ENCODE peak calls at places on chromosomes 12 and 14, in four cellular contexts. L is hepatocyte, U is ovary, J is A549. A is an unnamed sample.
A peak's percentile ranks its signal among the peaks of the same experiment; 100 is the strongest.

GRCh38 chr14:96590190-96590860 is 88.1 kb downstream of the PAPOLA start:
- DNase-seq in L (no peak), J (no peak), U (no peak), A (no peak)

GRCh38 chr14:102854397-102854703 is 68.1 kb upstream of the AMN start:
- DNase-seq in J (no peak), U (no peak), L (no peak), A (no peak)

GRCh38 chr14:93772263-93772662 is 16.0 kb downstream of the PRIMA1 start:
- DNase-seq in J (no peak), L (no peak), U (no peak), A (no peak)

GRCh38 chr12:30822385-30823139 is 67.8 kb upstream of the CAPRIN2 start:
- DNase-seq in U (peak; percentile 75), J (peak; percentile 52), L (peak; percentile 75), A (peak; percentile 80)

GRCh38 chr14:78399316-78399889 is 229.2 kb downstream of the NRXN3 start:
- DNase-seq in L (peak; percentile 47), J (no peak), U (no peak), A (peak; percentile 8)

GRCh38 chr12:49623142-49623899 is at the start of gene PRPF40B:
- DNase-seq in L (peak; percentile 95), J (peak; percentile 87), U (peak; percentile 93), A (peak; percentile 91)

GRCh38 chr14:70894868-70895267 is 12.4 kb upstream of the PCNX1 start:
- DNase-seq in J (no peak), U (no peak), L (no peak), A (no peak)

GRCh38 chr12:51218607-51219161 is 822 bp upstream of the POU6F1 start:
- DNase-seq in U (no peak), J (peak; percentile 37), L (peak; percentile 69), A (no peak)

GRCh38 chr12:42790761-42791151 is 201.2 kb upstream of the PRICKLE1 start:
- DNase-seq in J (peak; percentile 53), U (no peak), L (peak; percentile 46), A (no peak)

GRCh38 chr14:24224618-24225071 is 7.5 kb downstream of the NEDD8 start:
- DNase-seq in J (no peak), L (no peak), U (peak; percentile 19), A (no peak)

GRCh38 chr14:97777622-97778021 is 980.4 kb downstream of the VRK1 start:
- DNase-seq in U (no peak), J (no peak), L (no peak), A (no peak)

GRCh38 chr14:102415671-102416070 is 52.9 kb downstream of the TECPR2 start:
- DNase-seq in U (no peak), J (no peak), L (no peak), A (no peak)

GRCh38 chr14:35134329-35135123 is 12.2 kb downstream of the PRORP start:
- DNase-seq in J (no peak), U (no peak), L (peak; percentile 1), A (no peak)

GRCh38 chr14:63611078-63611477 is 30.6 kb downstream of the WDR89 start:
- DNase-seq in J (no peak), L (no peak), U (no peak), A (no peak)

GRCh38 chr12:91181053-91181452 is 1.6 kb downstream of the DCN start:
- DNase-seq in J (no peak), U (no peak), L (no peak), A (no peak)

GRCh38 chr12:111838353-111838752 is 3.7 kb upstream of the MAPKAPK5 start:
- DNase-seq in U (no peak), L (peak; percentile 23), J (no peak), A (no peak)

GRCh38 chr14:47392351-47392750 is 283.1 kb downstream of the MDGA2 start:
- DNase-seq in U (no peak), L (peak; percentile 22), J (no peak), A (no peak)

GRCh38 chr12:99035776-99036175 is 390.7 kb downstream of the APAF1 start:
- DNase-seq in U (no peak), J (no peak), L (no peak), A (no peak)

GRCh38 chr14:104437703-104438102 is 141.9 kb upstream of the C14orf180 start:
- DNase-seq in L (no peak), J (no peak), U (no peak), A (no peak)

GRCh38 chr12:25518512-25518911 is 34.6 kb downstream of the LMNTD1 start:
- DNase-seq in L (no peak), J (no peak), U (no peak), A (no peak)

GRCh38 chr12:14256139-14256538 is 109.3 kb upstream of the ATF7IP start:
- DNase-seq in L (no peak), J (no peak), U (no peak), A (no peak)

GRCh38 chr12:132561784-132562156 is 48.6 kb downstream of the LRCOL1 start:
- DNase-seq in L (peak; percentile 65), U (peak; percentile 63), J (peak; percentile 54), A (no peak)

GRCh38 chr12:69196302-69197288 is 42.8 kb upstream of the CPSF6 start:
- DNase-seq in J (peak; percentile 42), U (no peak), L (no peak), A (no peak)

GRCh38 chr12:53994691-53995310 is 5.2 kb upstream of the HOXC9 start:
- DNase-seq in J (no peak), L (no peak), U (no peak), A (no peak)

GRCh38 chr12:123250471-123251383 is 17.5 kb downstream of the MTRFR start:
- DNase-seq in U (no peak), J (peak; percentile 97), L (peak; percentile 88), A (no peak)

GRCh38 chr12:106062693-106063092 is 76.1 kb downstream of the NUAK1 start:
- DNase-seq in U (no peak), J (no peak), L (no peak), A (no peak)

GRCh38 chr12:106866426-106867080 is 89.2 kb upstream of the TMEM263 start:
- DNase-seq in J (no peak), U (no peak), L (no peak), A (no peak)

GRCh38 chr14:36556811-36557433 is 25.5 kb downstream of the NKX2-8 start:
- DNase-seq in J (peak; percentile 16), U (no peak), L (peak; percentile 37), A (no peak)

GRCh38 chr14:75439989-75440388 is 12.2 kb downstream of the JDP2 start:
- DNase-seq in J (no peak), U (no peak), L (no peak), A (no peak)

GRCh38 chr12:41205070-41205715 is 17.1 kb downstream of the PDZRN4 start:
- DNase-seq in J (no peak), U (no peak), L (no peak), A (no peak)

GRCh38 chr12:112938751-112939150 is 477 bp downstream of the OAS3 start:
- DNase-seq in L (no peak), U (no peak), J (no peak), A (no peak)
- H3K4me1 ChIP-seq in L (no peaks in the 10 kb centered on the region), U (peaks cover 4% of the 10 kb centered on the region), J (peaks cover 13% of the 10 kb centered on the region), A (peaks cover 27% of the 10 kb centered on the region)

GRCh38 chr12:9740109-9740750 is 7.3 kb upstream of the CLECL1 start:
- DNase-seq in L (no peak), J (no peak), U (no peak), A (no peak)

GRCh38 chr12:9745191-9745590 is 12.3 kb upstream of the CLECL1 start:
- DNase-seq in J (no peak), U (no peak), L (no peak), A (no peak)

GRCh38 chr12:9742665-9743064 is 9.8 kb upstream of the CLECL1 start:
- DNase-seq in L (no peak), U (no peak), J (no peak), A (no peak)

GRCh38 chr12:9736931-9737705 is 4.2 kb upstream of the CLECL1 start:
- DNase-seq in L (no peak), U (no peak), J (no peak), A (no peak)

DNA sequence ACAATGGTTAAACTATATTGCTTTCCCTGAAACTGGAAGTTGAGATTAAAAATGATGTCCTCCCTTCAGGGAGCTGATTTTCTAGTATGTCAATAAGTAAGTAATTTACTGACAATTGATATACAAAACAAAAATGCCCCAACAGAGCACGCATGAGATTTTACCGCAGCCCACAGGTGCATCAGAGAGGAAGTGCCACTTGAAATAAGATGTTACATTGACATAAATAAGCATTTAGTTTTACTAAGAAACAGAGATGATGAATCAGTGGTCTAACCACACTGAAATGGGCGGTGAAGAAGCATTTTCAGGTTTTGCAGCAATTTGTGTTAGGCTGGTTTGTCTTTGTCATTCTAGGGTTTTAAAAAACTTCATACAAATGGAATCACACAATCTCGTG is 8.8 kb upstream of the CLECL1 start:
- DNase-seq in L (no peak), U (no peak), J (no peak), A (no peak)
- H3K4me1 ChIP-seq in L (peaks cover 4% of the 10 kb centered on the region), U (no peaks in the 10 kb centered on the region), J (no peaks in the 10 kb centered on the region), A (peaks cover 33% of the 10 kb centered on the region)

GRCh38 chr14:99966030-99966429 is 99.2 kb upstream of the EVL start:
- DNase-seq in J (no peak), L (no peak), U (no peak), A (no peak)

GRCh38 chr14:99964979-99965378 is 100.2 kb upstream of the EVL start:
- DNase-seq in L (no peak), U (no peak), J (no peak), A (no peak)

GRCh38 chr14:99966436-99966835 is 98.8 kb upstream of the EVL start:
- DNase-seq in U (no peak), L (no peak), J (no peak), A (no peak)

GRCh38 chr14:99958380-99958779 is 106.8 kb upstream of the EVL start:
- DNase-seq in J (no peak), U (no peak), L (no peak), A (no peak)

DNA sequence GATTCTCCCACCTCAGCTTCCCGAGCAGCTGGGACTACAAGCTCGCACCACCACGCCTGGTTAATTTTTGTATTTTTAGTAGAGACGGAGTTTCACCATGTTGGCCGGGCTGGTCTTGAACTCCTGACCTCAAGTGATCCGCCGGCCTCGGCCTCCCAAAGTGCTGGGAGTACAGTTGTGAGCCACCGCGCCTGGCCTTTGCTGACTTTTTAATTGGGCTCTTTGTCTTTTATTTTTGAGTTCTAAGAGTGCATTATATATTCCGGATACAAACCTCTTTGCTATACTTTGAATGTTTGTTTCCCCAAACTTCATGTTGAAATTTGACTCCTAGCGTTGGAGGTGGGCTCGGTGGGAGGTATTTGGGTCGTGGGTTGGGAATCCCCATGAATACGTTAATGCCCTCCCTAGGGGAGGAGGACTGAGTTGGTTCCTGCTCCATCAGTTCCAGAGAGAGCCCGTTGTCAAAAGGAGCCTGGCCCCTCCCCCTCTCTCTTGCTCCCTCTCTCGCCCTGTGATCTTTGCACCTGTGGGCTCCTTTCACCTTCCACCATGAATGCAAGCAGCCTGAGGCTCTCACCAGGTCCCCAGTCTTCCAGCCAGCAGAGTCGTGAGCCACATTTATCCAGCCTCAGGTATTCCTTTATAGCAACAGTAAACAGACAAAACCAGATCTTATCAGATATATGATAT is 103.2 kb upstream of the EVL start:
- DNase-seq in L (no peak), U (no peak), J (no peak), A (no peak)
- H3K4me1 ChIP-seq in L (peaks cover 6% of the 10 kb centered on the region), U (no peaks in the 10 kb centered on the region), J (no peaks in the 10 kb centered on the region), A (no peaks in the 10 kb centered on the region)

DNA sequence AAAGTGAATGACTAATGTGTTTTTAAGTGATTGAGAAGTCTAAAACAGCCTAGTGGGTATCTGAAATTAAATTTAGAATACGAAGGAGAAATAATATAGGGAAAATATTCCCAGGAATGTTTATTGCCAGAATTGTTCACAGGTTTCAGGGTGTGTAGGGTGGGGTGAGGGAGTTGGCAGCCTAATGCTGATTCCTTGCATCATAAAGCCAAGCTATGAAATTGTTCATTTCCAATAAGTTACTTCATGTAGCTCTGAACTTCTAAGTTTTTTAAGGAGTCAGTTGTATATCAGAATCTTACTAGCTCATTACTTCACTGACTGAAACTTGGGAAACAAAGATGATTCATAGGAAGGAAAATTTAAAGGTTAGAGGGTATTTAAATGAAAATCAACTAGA is 56.4 kb downstream of the RAB35 start:
- DNase-seq in L (no peak), J (no peak), U (no peak), A (no peak)
- H3K4me1 ChIP-seq in L (no peaks in the 10 kb centered on the region), J (peaks cover 21% of the 10 kb centered on the region), U (no peaks in the 10 kb centered on the region), A (no peaks in the 10 kb centered on the region)

GRCh38 chr12:108679282-108679681 is 45.6 kb upstream of the SELPLG start:
- DNase-seq in J (no peak), U (no peak), L (no peak), A (no peak)
- H3K4me1 ChIP-seq in J (peaks cover 20% of the 10 kb centered on the region), U (no peaks in the 10 kb centered on the region), L (peaks cover 4% of the 10 kb centered on the region), A (peaks cover 4% of the 10 kb centered on the region)